ENCODE peak calls at places on chromosomes 11 and 22, in seven cellular contexts. Z, R, F, Y, V, E and D are unnamed samples.

GRCh38 chr22:35115515-35115914 is 49.6 kb downstream of the ISX start:
- DNase-seq in Z (no peak), R (no peak), F (no peak), Y (no peak), V (no peak), E (no peak), D (no peak)

GRCh38 chr11:109971184-109971523 is 122.0 kb upstream of the ZC3H12C start:
- DNase-seq in Z (no peak), R (no peak), F (peak), Y (peak), V (no peak), E (no peak), D (no peak)

GRCh38 chr11:72471005-72471898 is 36.9 kb upstream of the CLPB start:
- DNase-seq in Z (peak), R (peak), F (peak), Y (peak), V (peak), E (peak), D (peak)

GRCh38 chr11:118531597-118532084 is 649 bp downstream of the TMEM25 start:
- DNase-seq in Z (no peak), R (no peak), F (no peak), Y (no peak), V (no peak), E (peak), D (no peak)

GRCh38 chr11:105137286-105137685 is 2.3 kb downstream of the CARD18 start:
- DNase-seq in Z (no peak), R (no peak), F (peak), Y (no peak), V (no peak), E (no peak), D (no peak)

GRCh38 chr11:37504925-37505324 is 906.9 kb upstream of the RAG2 start:
- DNase-seq in Z (peak), R (no peak), F (peak), Y (peak), V (no peak), E (peak), D (no peak)

GRCh38 chr22:42459273-42460040 is 27.3 kb upstream of the NFAM1 start:
- DNase-seq in Z (peak), R (no peak), F (no peak), Y (no peak), V (no peak), E (no peak), D (no peak)

GRCh38 chr11:60125962-60126585 is 37.6 kb downstream of the MS4A2 start:
- DNase-seq in Z (no peak), R (no peak), F (no peak), Y (no peak), V (no peak), E (peak), D (no peak)

GRCh38 chr11:35856756-35857155 is 87.1 kb upstream of the LDLRAD3 start:
- DNase-seq in Z (no peak), R (no peak), F (no peak), Y (no peak), V (no peak), E (no peak), D (no peak)

GRCh38 chr11:32615422-32615821 is 31.8 kb downstream of the EIF3M start:
- DNase-seq in Z (no peak), R (no peak), F (no peak), Y (peak), V (no peak), E (no peak), D (no peak)

GRCh38 chr11:46378296-46378695 is 3.2 kb upstream of the MDK start:
- DNase-seq in Z (no peak), R (no peak), F (no peak), Y (no peak), V (no peak), E (no peak), D (no peak)

GRCh38 chr11:1335264-1335810 is 25.9 kb upstream of the TOLLIP start:
- DNase-seq in Z (no peak), R (no peak), F (no peak), Y (no peak), V (no peak), E (no peak), D (no peak)

GRCh38 chr11:57751676-57752253 is at the start of gene BTBD18:
- DNase-seq in Z (peak), R (peak), F (peak), Y (peak), V (no peak), E (peak), D (no peak)

GRCh38 chr11:125390949-125391348 is 105.1 kb downstream of the FEZ1 start:
- DNase-seq in Z (peak), R (no peak), F (peak), Y (peak), V (no peak), E (no peak), D (no peak)

GRCh38 chr11:123546515-123546914 is 107.9 kb downstream of the SCN3B start:
- DNase-seq in Z (no peak), R (no peak), F (peak), Y (no peak), V (no peak), E (no peak), D (no peak)

GRCh38 chr11:128953151-128953550 is 10.5 kb upstream of the TP53AIP1 start:
- DNase-seq in Z (no peak), R (no peak), F (no peak), Y (no peak), V (no peak), E (no peak), D (no peak)

GRCh38 chr22:17808688-17809403 is 34.6 kb upstream of the BID start:
- DNase-seq in Z (no peak), R (peak), F (peak), Y (peak), V (no peak), E (peak), D (no peak)

GRCh38 chr11:12802418-12803085 is 128.3 kb downstream of the TEAD1 start:
- DNase-seq in Z (peak), R (no peak), F (peak), Y (peak), V (no peak), E (peak), D (peak)

GRCh38 chr22:36291831-36292740 is 39.2 kb downstream of the APOL1 start:
- DNase-seq in Z (no peak), R (no peak), F (no peak), Y (no peak), V (no peak), E (no peak), D (no peak)

GRCh38 chr11:72782081-72782920 is 11.5 kb downstream of the STARD10 start:
- DNase-seq in Z (peak), R (peak), F (no peak), Y (no peak), V (no peak), E (peak), D (no peak)

GRCh38 chr11:6526411-6527135 is 29.5 kb downstream of the DNHD1 start:
- DNase-seq in Z (no peak), R (no peak), F (no peak), Y (no peak), V (no peak), E (no peak), D (no peak)

GRCh38 chr11:65440831-65441499 is 18.4 kb downstream of the NEAT1 start:
- DNase-seq in Z (no peak), R (no peak), F (peak), Y (peak), V (no peak), E (no peak), D (no peak)

GRCh38 chr22:36568846-36569245 is 39.9 kb upstream of the EIF3D start:
- DNase-seq in Z (no peak), R (no peak), F (no peak), Y (no peak), V (no peak), E (no peak), D (no peak)

GRCh38 chr11:59183768-59184167 is 11.8 kb downstream of the DTX4 start:
- DNase-seq in Z (no peak), R (no peak), F (no peak), Y (no peak), V (no peak), E (no peak), D (no peak)

GRCh38 chr11:69352181-69352580 is 58.2 kb downstream of the MYEOV start:
- DNase-seq in Z (no peak), R (no peak), F (no peak), Y (no peak), V (no peak), E (no peak), D (no peak)

GRCh38 chr11:62694455-62695167 is 5.3 kb upstream of the LRRN4CL start:
- DNase-seq in Z (peak), R (peak), F (peak), Y (peak), V (no peak), E (peak), D (peak)

GRCh38 chr11:126744699-126745098 is 255.9 kb downstream of the KIRREL3 start:
- DNase-seq in Z (no peak), R (no peak), F (no peak), Y (no peak), V (no peak), E (no peak), D (no peak)

GRCh38 chr11:126747315-126747714 is 253.3 kb downstream of the KIRREL3 start:
- DNase-seq in Z (no peak), R (no peak), F (no peak), Y (no peak), V (no peak), E (no peak), D (no peak)

GRCh38 chr11:126748097-126748756 is 252.3 kb downstream of the KIRREL3 start:
- DNase-seq in Z (no peak), R (no peak), F (no peak), Y (no peak), V (no peak), E (no peak), D (no peak)

GRCh38 chr11:126742582-126742981 is 258.0 kb downstream of the KIRREL3 start:
- DNase-seq in Z (no peak), R (no peak), F (no peak), Y (no peak), V (no peak), E (no peak), D (no peak)

GRCh38 chr11:126746443-126746842 is 254.1 kb downstream of the KIRREL3 start:
- DNase-seq in Z (no peak), R (no peak), F (no peak), Y (no peak), V (no peak), E (no peak), D (no peak)
- H2AK5ac ChIP-seq in Z (no peak), R (no peak), F (no peak), Y (no peak), V (no peak), E (no peak), D (no peak)

GRCh38 chr22:21939392-21940319 is 13.0 kb downstream of the PPM1F start:
- DNase-seq in Z (no peak), R (no peak), F (no peak), Y (no peak), V (no peak), E (peak), D (no peak)
- H2BK5ac ChIP-seq in Z (no peak), R (no peak), F (peak), Y (no peak), V (no peak), E (no peak), D (no peak)

GRCh38 chr11:10390375-10390774 is 64.7 kb upstream of the AMPD3 start:
- DNase-seq in Z (no peak), R (no peak), F (no peak), Y (no peak), V (no peak), E (no peak), D (no peak)
- H2AK5ac ChIP-seq in Z (no peak), R (no peak), F (peak), Y (no peak), V (no peak), E (no peak), D (no peak)

GRCh38 chr22:47075568-47075967 is 313.1 kb downstream of the TBC1D22A start:
- DNase-seq in Z (no peak), R (no peak), F (no peak), Y (no peak), V (no peak), E (no peak), D (no peak)

GRCh38 chr22:47071078-47071811 is 308.8 kb downstream of the TBC1D22A start:
- DNase-seq in Z (no peak), R (peak), F (no peak), Y (no peak), V (no peak), E (no peak), D (no peak)

GRCh38 chr22:47072642-47072967 is 310.2 kb downstream of the TBC1D22A start:
- DNase-seq in Z (no peak), R (peak), F (no peak), Y (no peak), V (no peak), E (peak), D (no peak)

GRCh38 chr22:47071812-47072641 is 309.6 kb downstream of the TBC1D22A start:
- DNase-seq in Z (no peak), R (peak), F (no peak), Y (no peak), V (no peak), E (no peak), D (no peak)

GRCh38 chr22:47073101-47073500 is 310.7 kb downstream of the TBC1D22A start:
- DNase-seq in Z (no peak), R (no peak), F (no peak), Y (no peak), V (no peak), E (no peak), D (no peak)
- H2BK5ac ChIP-seq in Z (no peak), R (no peak), F (no peak), Y (no peak), V (no peak), E (no peak), D (no peak)

GRCh38 chr22:45931042-45931441 is 45.9 kb downstream of the WNT7B start:
- DNase-seq in Z (no peak), R (no peak), F (no peak), Y (no peak), V (no peak), E (no peak), D (no peak)
- H2AK5ac ChIP-seq in Z (no peak), R (no peak), F (no peak), Y (no peak), V (no peak), E (no peak), D (peak)

GRCh38 chr11:28913883-28914282 is 805.7 kb downstream of the METTL15 start:
- DNase-seq in Z (no peak), R (no peak), F (no peak), Y (no peak), V (no peak), E (no peak), D (no peak)
- H2BK5ac ChIP-seq in Z (no peak), R (no peak), F (no peak), Y (no peak), V (no peak), E (no peak), D (no peak)

DNA sequence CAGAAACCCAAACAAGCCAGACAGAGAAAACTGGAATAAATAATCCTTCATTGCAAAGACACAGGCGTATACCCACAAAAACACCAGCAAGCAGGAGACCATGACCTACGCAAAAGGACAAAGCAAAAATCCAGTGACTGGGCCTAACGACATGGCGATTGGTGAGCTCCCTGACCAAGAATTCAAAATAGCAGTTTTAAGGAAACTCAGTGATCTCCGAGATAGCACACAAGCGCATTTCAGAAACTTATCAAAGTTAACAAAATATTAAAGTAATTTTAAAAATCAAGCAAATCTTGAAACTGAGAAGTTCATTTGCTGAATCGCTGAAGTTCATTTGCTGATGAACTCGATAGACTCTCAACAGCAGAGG is 27.6 kb downstream of the DBX1 start:
- DNase-seq in Z (no peak), R (no peak), F (no peak), Y (no peak), V (no peak), E (no peak), D (no peak)
- H2AK5ac ChIP-seq in Z (no peak), R (no peak), F (no peak), Y (no peak), V (no peak), E (no peak), D (no peak)

GRCh38 chr22:49514211-49514610 is 313.5 kb downstream of the BRD1 start:
- DNase-seq in Z (no peak), R (peak), F (no peak), Y (no peak), V (no peak), E (no peak), D (no peak)
- H2BK5ac ChIP-seq in Z (no peak), R (no peak), F (no peak), Y (no peak), V (peak), E (no peak), D (no peak)

DNA sequence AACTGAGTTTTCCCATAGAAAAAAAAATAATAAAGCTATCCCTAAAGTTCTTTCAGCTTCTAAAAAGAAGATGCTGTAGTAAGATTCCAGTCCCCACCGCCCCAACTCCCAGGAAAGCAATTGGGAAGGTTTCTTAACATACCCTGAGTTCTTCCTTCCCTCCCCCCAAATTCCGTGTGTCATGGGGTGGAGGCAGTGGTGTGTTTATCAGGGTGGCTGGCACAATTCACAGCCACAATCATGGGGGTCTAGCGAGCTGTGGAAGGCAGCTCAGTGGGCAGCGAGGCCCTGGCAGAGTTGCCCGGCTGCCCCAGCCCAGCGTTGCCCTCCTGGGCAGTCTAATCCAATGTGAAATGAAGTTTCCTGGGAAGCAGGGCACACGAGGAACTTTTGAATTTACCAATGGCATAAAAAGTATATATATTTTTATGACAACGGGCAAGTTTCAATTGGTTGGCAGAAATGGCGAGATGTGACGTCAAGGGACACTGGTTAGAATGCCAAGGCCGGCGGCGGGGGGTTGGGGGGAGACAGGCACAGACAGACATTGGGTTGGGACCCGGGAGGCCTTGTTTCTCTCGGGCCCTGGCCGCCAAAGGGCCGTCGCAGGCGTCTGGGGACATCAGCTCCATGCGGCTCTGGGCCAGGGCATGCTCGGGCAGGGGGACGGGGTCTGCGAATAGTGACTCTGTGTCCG is 80.7 kb upstream of the PPARA start:
- DNase-seq in Z (no peak), R (peak), F (peak), Y (peak), V (no peak), E (no peak), D (no peak)
- H2AK5ac ChIP-seq in Z (no peak), R (no peak), F (peak), Y (peak), V (no peak), E (no peak), D (no peak)

GRCh38 chr11:8365542-8365941 is 101.9 kb upstream of the LMO1 start:
- DNase-seq in Z (no peak), R (peak), F (no peak), Y (no peak), V (no peak), E (no peak), D (no peak)
- H2BK5ac ChIP-seq in Z (no peak), R (no peak), F (no peak), Y (no peak), V (no peak), E (no peak), D (no peak)